ENCODE peak calls at places on chromosomes 12 and 14, in eight cellular contexts. One of them, this sample, is unnamed. For H3K36me3 and H3K4me1, the result is how much of the 10 kb centered on the place peaks cover.

GRCh38 chr14:37565550-37565949 is 29.5 kb downstream of the FOXA1 start:
- DNase-seq in fibroblast of lung: no peak
- DNase-seq in Karpas-422: peak
- DNase-seq in OCI-LY7: no peak
- DNase-seq in Caco-2: no peak
- DNase-seq in Peyer's patch: no peak
- DNase-seq in mucosa of descending colon: no peak
- DNase-seq in DND-41: no peak
- DNase-seq in this sample: no peak

GRCh38 chr12:94240171-94240570 is 91.8 kb downstream of the PLXNC1 start:
- DNase-seq in Caco-2: no peak
- DNase-seq in Karpas-422: peak
- DNase-seq in OCI-LY7: peak
- DNase-seq in fibroblast of lung: no peak
- DNase-seq in DND-41: no peak
- DNase-seq in mucosa of descending colon: no peak
- DNase-seq in Peyer's patch: peak
- DNase-seq in this sample: no peak

GRCh38 chr14:103713304-103714062 is 1.8 kb downstream of the XRCC3 start:
- DNase-seq in mucosa of descending colon: no peak
- DNase-seq in Karpas-422: peak
- DNase-seq in Caco-2: no peak
- DNase-seq in DND-41: no peak
- DNase-seq in OCI-LY7: peak
- DNase-seq in fibroblast of lung: no peak
- DNase-seq in Peyer's patch: no peak
- DNase-seq in this sample: no peak

GRCh38 chr14:100824946-100825690 is 800 bp upstream of the MEG3 start:
- DNase-seq in DND-41: no peak
- DNase-seq in OCI-LY7: no peak
- DNase-seq in Peyer's patch: no peak
- DNase-seq in Caco-2: no peak
- DNase-seq in fibroblast of lung: peak
- DNase-seq in Karpas-422: no peak
- DNase-seq in mucosa of descending colon: no peak
- DNase-seq in this sample: no peak

GRCh38 chr14:103284574-103285467 is 49.2 kb upstream of the EIF5 start:
- DNase-seq in DND-41: no peak
- DNase-seq in Peyer's patch: no peak
- DNase-seq in fibroblast of lung: peak
- DNase-seq in Karpas-422: no peak
- DNase-seq in mucosa of descending colon: no peak
- DNase-seq in OCI-LY7: no peak
- DNase-seq in Caco-2: peak
- DNase-seq in this sample: no peak

GRCh38 chr14:101733211-101733610 is 28.3 kb upstream of the PPP2R5C start:
- DNase-seq in Karpas-422: no peak
- DNase-seq in fibroblast of lung: peak
- DNase-seq in OCI-LY7: no peak
- DNase-seq in Caco-2: no peak
- DNase-seq in Peyer's patch: no peak
- DNase-seq in DND-41: no peak
- DNase-seq in mucosa of descending colon: no peak
- DNase-seq in this sample: no peak

GRCh38 chr12:77816196-77816595 is 14.5 kb upstream of the NAV3 start:
- DNase-seq in fibroblast of lung: no peak
- DNase-seq in Caco-2: no peak
- DNase-seq in DND-41: no peak
- DNase-seq in Karpas-422: no peak
- DNase-seq in mucosa of descending colon: no peak
- DNase-seq in Peyer's patch: no peak
- DNase-seq in OCI-LY7: no peak
- DNase-seq in this sample: no peak

GRCh38 chr12:64083285-64084210 is 138.5 kb downstream of the KICS2 start:
- DNase-seq in Peyer's patch: no peak
- DNase-seq in fibroblast of lung: peak
- DNase-seq in Karpas-422: no peak
- DNase-seq in mucosa of descending colon: peak
- DNase-seq in Caco-2: no peak
- DNase-seq in DND-41: no peak
- DNase-seq in OCI-LY7: no peak
- DNase-seq in this sample: no peak

GRCh38 chr12:97560766-97561165 is 98.2 kb downstream of the RMST start:
- DNase-seq in fibroblast of lung: no peak
- DNase-seq in OCI-LY7: no peak
- DNase-seq in mucosa of descending colon: no peak
- DNase-seq in Karpas-422: no peak
- DNase-seq in DND-41: no peak
- DNase-seq in Caco-2: no peak
- DNase-seq in Peyer's patch: no peak
- DNase-seq in this sample: no peak
- H3K36me3 ChIP-seq in fibroblast of lung: under half
- H3K36me3 ChIP-seq in OCI-LY7: under half
- H3K36me3 ChIP-seq in mucosa of descending colon: under half
- H3K36me3 ChIP-seq in Karpas-422: under half
- H3K36me3 ChIP-seq in DND-41: under half
- H3K36me3 ChIP-seq in Caco-2: under half
- H3K36me3 ChIP-seq in Peyer's patch: under half
- H3K36me3 ChIP-seq in this sample: under half

GRCh38 chr14:59541731-59542130 is 34.9 kb downstream of the CCDC175 start:
- DNase-seq in Caco-2: no peak
- DNase-seq in mucosa of descending colon: no peak
- DNase-seq in OCI-LY7: no peak
- DNase-seq in Karpas-422: no peak
- DNase-seq in DND-41: no peak
- DNase-seq in fibroblast of lung: no peak
- DNase-seq in Peyer's patch: no peak
- DNase-seq in this sample: no peak

GRCh38 chr14:59547310-59547709 is 29.3 kb downstream of the CCDC175 start:
- DNase-seq in OCI-LY7: no peak
- DNase-seq in mucosa of descending colon: no peak
- DNase-seq in fibroblast of lung: no peak
- DNase-seq in Caco-2: no peak
- DNase-seq in DND-41: no peak
- DNase-seq in Karpas-422: no peak
- DNase-seq in Peyer's patch: no peak
- DNase-seq in this sample: no peak

GRCh38 chr14:59540852-59541251 is 35.8 kb downstream of the CCDC175 start:
- DNase-seq in mucosa of descending colon: no peak
- DNase-seq in Peyer's patch: no peak
- DNase-seq in DND-41: no peak
- DNase-seq in fibroblast of lung: no peak
- DNase-seq in Caco-2: no peak
- DNase-seq in OCI-LY7: no peak
- DNase-seq in Karpas-422: no peak
- DNase-seq in this sample: no peak

DNA sequence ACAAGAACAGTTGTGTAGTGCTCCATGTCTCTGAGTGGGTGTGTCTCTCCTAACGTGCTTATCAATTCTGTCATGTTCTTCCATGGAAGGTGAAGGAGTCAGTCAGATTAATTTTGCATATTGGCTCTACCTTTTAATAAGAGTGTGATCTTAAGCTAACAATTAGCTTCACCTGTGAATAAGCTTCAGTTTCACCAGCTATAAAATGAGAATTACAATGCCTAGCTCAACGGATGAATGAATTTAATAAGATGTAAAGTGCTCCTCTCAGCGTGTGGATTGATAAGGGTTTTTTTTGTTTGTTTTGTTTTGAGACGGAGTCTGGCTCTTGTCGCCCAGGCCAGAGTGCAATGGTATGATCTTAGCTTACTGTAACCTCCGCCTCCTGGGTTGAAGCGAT is 32.7 kb downstream of the CCDC175 start:
- DNase-seq in OCI-LY7: no peak
- DNase-seq in mucosa of descending colon: no peak
- DNase-seq in Karpas-422: no peak
- DNase-seq in Caco-2: no peak
- DNase-seq in fibroblast of lung: no peak
- DNase-seq in DND-41: no peak
- DNase-seq in Peyer's patch: no peak
- DNase-seq in this sample: no peak
- H3K4me1 ChIP-seq in OCI-LY7: under half
- H3K4me1 ChIP-seq in mucosa of descending colon: under half
- H3K4me1 ChIP-seq in Karpas-422: under half
- H3K4me1 ChIP-seq in Caco-2: under half
- H3K4me1 ChIP-seq in fibroblast of lung: under half
- H3K4me1 ChIP-seq in DND-41: under half
- H3K4me1 ChIP-seq in Peyer's patch: under half
- H3K4me1 ChIP-seq in this sample: under half

GRCh38 chr12:989751-990278 is 1.2 kb upstream of the ERC1 start:
- DNase-seq in Caco-2: peak
- DNase-seq in Peyer's patch: no peak
- DNase-seq in DND-41: peak
- DNase-seq in mucosa of descending colon: no peak
- DNase-seq in OCI-LY7: peak
- DNase-seq in fibroblast of lung: peak
- DNase-seq in Karpas-422: peak
- DNase-seq in this sample: no peak
- H3K4me3 ChIP-seq in Caco-2: peak
- H3K4me3 ChIP-seq in Peyer's patch: peak
- H3K4me3 ChIP-seq in DND-41: peak
- H3K4me3 ChIP-seq in mucosa of descending colon: no peak
- H3K4me3 ChIP-seq in OCI-LY7: peak
- H3K4me3 ChIP-seq in fibroblast of lung: peak
- H3K4me3 ChIP-seq in Karpas-422: peak
- H3K4me3 ChIP-seq in this sample: peak

DNA sequence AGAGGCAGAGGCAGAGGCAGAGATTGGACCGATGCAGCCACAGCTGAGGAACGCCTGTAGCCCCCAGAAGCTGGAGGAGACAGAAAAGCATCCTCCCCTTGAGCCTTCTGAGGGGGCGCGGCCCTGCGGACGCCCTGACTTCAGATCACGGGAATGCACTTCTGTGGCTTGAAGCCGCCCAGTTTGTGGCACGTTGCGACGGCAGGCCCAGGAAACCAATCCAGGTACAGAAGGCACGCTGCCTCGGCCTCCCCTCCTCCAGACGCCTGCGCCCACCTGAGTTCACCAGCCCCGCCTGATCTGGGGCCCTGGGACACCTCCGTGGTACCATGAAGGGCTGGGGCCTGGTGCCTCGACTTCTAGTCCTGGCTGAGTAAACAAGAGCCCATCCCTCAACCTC is 82.0 kb downstream of the NCOR2 start:
- DNase-seq in OCI-LY7: no peak
- DNase-seq in mucosa of descending colon: peak
- DNase-seq in Karpas-422: no peak
- DNase-seq in Peyer's patch: no peak
- DNase-seq in DND-41: no peak
- DNase-seq in fibroblast of lung: no peak
- DNase-seq in Caco-2: no peak
- DNase-seq in this sample: no peak
- H3K36me3 ChIP-seq in OCI-LY7: under half
- H3K36me3 ChIP-seq in mucosa of descending colon: under half
- H3K36me3 ChIP-seq in Karpas-422: under half
- H3K36me3 ChIP-seq in Peyer's patch: under half
- H3K36me3 ChIP-seq in DND-41: half or more
- H3K36me3 ChIP-seq in fibroblast of lung: under half
- H3K36me3 ChIP-seq in Caco-2: under half
- H3K36me3 ChIP-seq in this sample: under half

This sample was measured in CD8-positive, alpha-beta memory T cell.